ENCODE peak calls at places on chromosome 16, in ten cellular contexts. M is NCI-H2081, W is lower lobe of right lung, X is LoVo, T is naive B cell, E is M059J, O is trophoblast cell, U is occipital lobe, G is anterior cingulate cortex, V is EL. H is an unnamed sample.

GRCh38 chr16:31707743-31708335 is 165.8 kb upstream of the ZNF267 start:
- DNase-seq in M (no peak), W (no peak), X (no peak), T (no peak), E (no peak), O (no peak), U (no peak), G (no peak), V (no peak), H (no peak)

GRCh38 chr16:10988164-10988803 is 43.9 kb downstream of the CLEC16A start:
- DNase-seq in M (no peak), W (peak), X (no peak), T (no peak), E (no peak), O (no peak), U (no peak), G (no peak), V (no peak), H (no peak)

GRCh38 chr16:58456193-58456592 is 43.8 kb upstream of the NDRG4 start:
- DNase-seq in M (no peak), W (no peak), X (no peak), T (no peak), E (peak), O (no peak), U (no peak), G (no peak), V (no peak), H (no peak)

GRCh38 chr16:57039148-57039812 is 49.9 kb downstream of the NLRC5 start:
- DNase-seq in M (no peak), W (peak), X (no peak), T (no peak), E (no peak), O (no peak), U (no peak), G (no peak), V (peak), H (peak)

GRCh38 chr16:1991588-1992474 is 2.1 kb downstream of the SYNGR3 start:
- DNase-seq in M (no peak), W (peak), X (peak), T (peak), E (peak), O (peak), U (peak), G (peak), V (peak), H (peak)

GRCh38 chr16:84592718-84593117 is 25.2 kb downstream of the COTL1 start:
- DNase-seq in M (no peak), W (no peak), X (no peak), T (no peak), E (no peak), O (peak), U (no peak), G (no peak), V (no peak), H (no peak)

GRCh38 chr16:12150600-12150999 is 174.1 kb downstream of the SNX29 start:
- DNase-seq in M (no peak), W (no peak), X (no peak), T (no peak), E (no peak), O (no peak), U (no peak), G (no peak), V (no peak), H (no peak)

GRCh38 chr16:64184156-64184555 is 937.7 kb downstream of the CDH11 start:
- DNase-seq in M (no peak), W (no peak), X (no peak), T (no peak), E (no peak), O (no peak), U (no peak), G (no peak), V (no peak), H (no peak)

GRCh38 chr16:73289232-73289631 is 241.3 kb upstream of the ZFHX3 start:
- DNase-seq in M (no peak), W (no peak), X (no peak), T (no peak), E (no peak), O (no peak), U (no peak), G (no peak), V (no peak), H (no peak)

GRCh38 chr16:50267651-50268050 is 1.3 kb downstream of the ADCY7 start:
- DNase-seq in M (no peak), W (peak), X (no peak), T (no peak), E (no peak), O (no peak), U (no peak), G (no peak), V (no peak), H (peak)

GRCh38 chr16:84967828-84968227 is 43.5 kb downstream of the ZDHHC7 start:
- DNase-seq in M (no peak), W (no peak), X (no peak), T (no peak), E (no peak), O (peak), U (no peak), G (no peak), V (no peak), H (no peak)

GRCh38 chr16:71883193-71883848 is 661 bp downstream of the ZNF821 start:
- DNase-seq in M (no peak), W (peak), X (peak), T (peak), E (peak), O (peak), U (no peak), G (no peak), V (peak), H (peak)

GRCh38 chr16:47492428-47493357 is 31.6 kb downstream of the PHKB start:
- DNase-seq in M (no peak), W (peak), X (no peak), T (peak), E (peak), O (peak), U (no peak), G (no peak), V (no peak), H (peak)

GRCh38 chr16:12350945-12351344 is 374.4 kb downstream of the SNX29 start:
- DNase-seq in M (no peak), W (no peak), X (no peak), T (no peak), E (no peak), O (no peak), U (no peak), G (no peak), V (no peak), H (no peak)

GRCh38 chr16:2520784-2521577 is 810 bp downstream of the AMDHD2 start:
- DNase-seq in M (no peak), W (peak), X (no peak), T (peak), E (no peak), O (peak), U (no peak), G (no peak), V (no peak), H (peak)

GRCh38 chr16:67441907-67442306 is 11.0 kb downstream of the HSD11B2 start:
- DNase-seq in M (no peak), W (no peak), X (no peak), T (no peak), E (no peak), O (no peak), U (no peak), G (no peak), V (no peak), H (no peak)

GRCh38 chr16:1309888-1310831 is 724 bp downstream of the UBE2I start:
- DNase-seq in M (no peak), W (peak), X (no peak), T (peak), E (peak), O (no peak), U (no peak), G (no peak), V (peak), H (peak)

GRCh38 chr16:48503779-48504178 is 106.2 kb downstream of the N4BP1 start:
- DNase-seq in M (no peak), W (no peak), X (no peak), T (no peak), E (peak), O (no peak), U (no peak), G (no peak), V (peak), H (peak)

GRCh38 chr16:30142672-30143346 is 19.8 kb upstream of the MAPK3 start:
- DNase-seq in M (no peak), W (no peak), X (no peak), T (peak), E (peak), O (peak), U (no peak), G (no peak), V (no peak), H (no peak)

GRCh38 chr16:55471448-55472097 is 7.4 kb upstream of the MMP2 start:
- DNase-seq in M (no peak), W (no peak), X (peak), T (no peak), E (peak), O (peak), U (no peak), G (no peak), V (peak), H (no peak)

GRCh38 chr16:35795361-35796029 is 2336.1 kb downstream of the TP53TG3F start:
- DNase-seq in M (peak), W (no peak), X (no peak), T (no peak), E (no peak), O (peak), U (no peak), G (no peak), V (no peak), H (no peak)

GRCh38 chr16:84044108-84044488 is 1.5 kb upstream of the SLC38A8 start:
- DNase-seq in M (no peak), W (peak), X (peak), T (no peak), E (peak), O (peak), U (no peak), G (no peak), V (peak), H (peak)

GRCh38 chr16:2531696-2532493 is 687 bp upstream of the CEMP1 start:
- DNase-seq in M (peak), W (peak), X (peak), T (peak), E (peak), O (peak), U (peak), G (peak), V (peak), H (peak)

GRCh38 chr16:20937736-20938135 is 37.2 kb downstream of the LYRM1 start:
- DNase-seq in M (no peak), W (no peak), X (peak), T (no peak), E (no peak), O (no peak), U (no peak), G (no peak), V (no peak), H (no peak)

GRCh38 chr16:25126820-25127232 is 15.3 kb downstream of the LCMT1 start:
- DNase-seq in M (no peak), W (no peak), X (no peak), T (no peak), E (peak), O (peak), U (peak), G (no peak), V (peak), H (no peak)

GRCh38 chr16:7268182-7268581 is 64.5 kb upstream of the RBFOX1 start:
- DNase-seq in M (peak), W (no peak), X (peak), T (no peak), E (peak), O (peak), U (no peak), G (no peak), V (no peak), H (no peak)

GRCh38 chr16:80366023-80366422 is 174.8 kb upstream of the DYNLRB2 start:
- DNase-seq in M (no peak), W (no peak), X (no peak), T (no peak), E (peak), O (no peak), U (no peak), G (no peak), V (peak), H (no peak)

GRCh38 chr16:58393138-58393504 is 850 bp downstream of the GINS3 start:
- DNase-seq in M (no peak), W (no peak), X (peak), T (no peak), E (peak), O (no peak), U (no peak), G (no peak), V (peak), H (no peak)

GRCh38 chr16:69217433-69217832 is 30.5 kb downstream of the SNTB2 start:
- DNase-seq in M (no peak), W (no peak), X (peak), T (no peak), E (peak), O (no peak), U (no peak), G (no peak), V (peak), H (no peak)

GRCh38 chr16:83903739-83904138 is 4.8 kb downstream of the MLYCD start:
- DNase-seq in M (no peak), W (no peak), X (no peak), T (no peak), E (no peak), O (peak), U (no peak), G (no peak), V (no peak), H (no peak)

GRCh38 chr16:59478806-59479205 is 744.7 kb upstream of the GOT2 start:
- DNase-seq in M (no peak), W (no peak), X (no peak), T (no peak), E (peak), O (no peak), U (no peak), G (no peak), V (no peak), H (no peak)

GRCh38 chr16:4273858-4274291 is 1.1 kb upstream of the TFAP4 start:
- DNase-seq in M (no peak), W (peak), X (peak), T (no peak), E (peak), O (peak), U (no peak), G (peak), V (peak), H (peak)

GRCh38 chr16:23214796-23215195 is 32.3 kb downstream of the SCNN1G start:
- DNase-seq in M (no peak), W (no peak), X (no peak), T (no peak), E (no peak), O (no peak), U (no peak), G (no peak), V (no peak), H (no peak)

GRCh38 chr16:29807426-29808218 is 1.3 kb downstream of the MAZ start:
- DNase-seq in M (peak), W (peak), X (peak), T (peak), E (peak), O (peak), U (peak), G (peak), V (peak), H (peak)

GRCh38 chr16:66578596-66579531 is at the start of gene CMTM2:
- DNase-seq in M (no peak), W (no peak), X (no peak), T (peak), E (no peak), O (no peak), U (no peak), G (no peak), V (no peak), H (no peak)

GRCh38 chr16:21952793-21953540 is at the start of gene UQCRC2:
- DNase-seq in M (peak), W (peak), X (peak), T (peak), E (peak), O (peak), U (peak), G (peak), V (peak), H (peak)

GRCh38 chr16:51133691-51134090 is 17.4 kb downstream of the SALL1 start:
- DNase-seq in M (no peak), W (no peak), X (no peak), T (no peak), E (no peak), O (no peak), U (no peak), G (no peak), V (no peak), H (no peak)

GRCh38 chr16:74936902-74937560 is 47.9 kb downstream of the WDR59 start:
- DNase-seq in M (no peak), W (no peak), X (peak), T (no peak), E (peak), O (peak), U (no peak), G (no peak), V (peak), H (no peak)

GRCh38 chr16:24617502-24617901 is 78.1 kb downstream of the RBBP6 start:
- DNase-seq in M (no peak), W (no peak), X (no peak), T (no peak), E (no peak), O (no peak), U (no peak), G (no peak), V (no peak), H (no peak)

H was measured in spleen.